ENCODE peak calls at places on chromosome 19, in seven cellular contexts. E is stimulated activated CD4-positive, alpha-beta T cell treated with anti-CD3 and anti-CD28 coated beads, Interleukin-4, amount 100 ng/mL, for 24 hours; B is LHCN-M2; R is choroid plexus epithelial cell; G is stimulated activated CD8-positive, alpha-beta memory T cell treated with anti-CD3 and anti-CD28 coated beads, Interleukin-4, amount 100 ng/mL, for 1 hour; X is activated CD8-positive, alpha-beta memory T cell treated with anti-CD3 and anti-CD28 coated beads for 1 hour; W is occipital lobe. S is an unnamed sample.

GRCh38 chr19:18290250-18291018 is 9.0 kb upstream of the JUND start:
- DNase-seq in E (peak), B (no peak), R (no peak), G (peak), X (peak), W (no peak), S (no peak)

GRCh38 chr19:35977446-35978222 is 17.4 kb upstream of the SDHAF1 start:
- DNase-seq in E (no peak), B (no peak), R (no peak), G (no peak), X (no peak), W (no peak), S (no peak)

GRCh38 chr19:38023661-38024574 is 116.9 kb downstream of the SIPA1L3 start:
- DNase-seq in E (no peak), B (no peak), R (no peak), G (no peak), X (no peak), W (no peak), S (no peak)

GRCh38 chr19:56596676-56597075 is 1.6 kb downstream of the ZNF71 start:
- DNase-seq in E (no peak), B (no peak), R (no peak), G (no peak), X (no peak), W (no peak), S (no peak)

GRCh38 chr19:56637976-56638555 is 4.9 kb upstream of the SMIM17 start:
- DNase-seq in E (peak), B (peak), R (peak), G (no peak), X (no peak), W (peak), S (no peak)

GRCh38 chr19:46924874-46925547 is 64.2 kb downstream of the ARHGAP35 start:
- DNase-seq in E (no peak), B (no peak), R (no peak), G (no peak), X (no peak), W (no peak), S (no peak)

GRCh38 chr19:2675892-2676291 is 26.6 kb downstream of the GNG7 start:
- DNase-seq in E (no peak), B (no peak), R (no peak), G (no peak), X (no peak), W (no peak), S (no peak)

GRCh38 chr19:33186835-33187540 is 7.1 kb upstream of the LRP3 start:
- DNase-seq in E (no peak), B (no peak), R (no peak), G (no peak), X (no peak), W (no peak), S (no peak)

GRCh38 chr19:335072-335471 is 9.5 kb downstream of the MIER2 start:
- DNase-seq in E (no peak), B (no peak), R (no peak), G (no peak), X (no peak), W (no peak), S (no peak)

GRCh38 chr19:21109116-21109515 is 27.1 kb downstream of the ZNF714 start:
- DNase-seq in E (no peak), B (peak), R (peak), G (no peak), X (no peak), W (no peak), S (no peak)

GRCh38 chr19:11296264-11296663 is 304 bp downstream of the TSPAN16 start:
- DNase-seq in E (no peak), B (no peak), R (no peak), G (no peak), X (no peak), W (peak), S (no peak)

GRCh38 chr19:5155586-5156210 is 184.9 kb downstream of the PTPRS start:
- DNase-seq in E (no peak), B (peak), R (no peak), G (no peak), X (no peak), W (no peak), S (no peak)

GRCh38 chr19:20359933-20360720 is 193.1 kb downstream of the ZNF486 start:
- DNase-seq in E (no peak), B (no peak), R (no peak), G (no peak), X (no peak), W (no peak), S (no peak)

GRCh38 chr19:7505682-7506384 is 10.1 kb upstream of the ZNF358 start:
- DNase-seq in E (no peak), B (no peak), R (no peak), G (no peak), X (no peak), W (no peak), S (no peak)

GRCh38 chr19:756232-756631 is 5.3 kb downstream of the MISP start:
- DNase-seq in E (peak), B (peak), R (peak), G (no peak), X (no peak), W (no peak), S (no peak)

GRCh38 chr19:13621413-13621812 is 115.1 kb upstream of the CACNA1A start:
- DNase-seq in E (peak), B (peak), R (peak), G (no peak), X (no peak), W (no peak), S (no peak)

GRCh38 chr19:13164370-13165090 is 14.3 kb downstream of the IER2 start:
- DNase-seq in E (peak), B (peak), R (no peak), G (no peak), X (no peak), W (no peak), S (no peak)

GRCh38 chr19:6528544-6529121 is 2.2 kb upstream of the TNFSF9 start:
- DNase-seq in E (no peak), B (no peak), R (no peak), G (no peak), X (no peak), W (peak), S (no peak)

GRCh38 chr19:56309511-56310185 is 5.0 kb downstream of the ZSCAN5A start:
- DNase-seq in E (peak), B (peak), R (peak), G (peak), X (no peak), W (no peak), S (no peak)

GRCh38 chr19:58558623-58559274 is 338 bp upstream of the UBE2M start:
- DNase-seq in E (peak), B (peak), R (peak), G (peak), X (peak), W (no peak), S (no peak)

GRCh38 chr19:49749055-49749716 is 13.9 kb downstream of the TSKS start:
- DNase-seq in E (no peak), B (peak), R (peak), G (no peak), X (no peak), W (no peak), S (no peak)

GRCh38 chr19:4866595-4867424 is 657 bp downstream of the PLIN3 start:
- DNase-seq in E (peak), B (peak), R (peak), G (peak), X (no peak), W (no peak), S (no peak)

GRCh38 chr19:46976845-46977320 is 42.8 kb upstream of the NPAS1 start:
- DNase-seq in E (no peak), B (peak), R (peak), G (no peak), X (no peak), W (no peak), S (no peak)

GRCh38 chr19:39951686-39952085 is 17.3 kb upstream of the FCGBP start:
- DNase-seq in E (no peak), B (peak), R (peak), G (no peak), X (no peak), W (no peak), S (no peak)

GRCh38 chr19:57558525-57558924 is 1.1 kb downstream of the ZNF550 start:
- DNase-seq in E (no peak), B (peak), R (peak), G (no peak), X (no peak), W (no peak), S (no peak)

GRCh38 chr19:36255316-36255715 is 40.4 kb downstream of the ZNF146 start:
- DNase-seq in E (no peak), B (no peak), R (no peak), G (no peak), X (no peak), W (no peak), S (no peak)

GRCh38 chr19:46056536-46056935 is 15.7 kb upstream of the IGFL4 start:
- DNase-seq in E (no peak), B (no peak), R (no peak), G (no peak), X (no peak), W (no peak), S (no peak)

GRCh38 chr19:17235618-17236413 is 9.8 kb downstream of the OCEL1 start:
- DNase-seq in E (peak), B (peak), R (peak), G (peak), X (peak), W (peak), S (no peak)

GRCh38 chr19:291561-292280 is 518 bp upstream of the PLPP2 start:
- DNase-seq in E (no peak), B (no peak), R (no peak), G (no peak), X (no peak), W (no peak), S (no peak)